ENCODE peak calls at places on chromosomes 5 and 9, in four cellular contexts. J is activated B cell treated with CpG ODN at 0.5 μM for 24 hours, V is mesendoderm, E is Panc1. G is an unnamed sample.

GRCh38 chr5:166581827-166582226 is 1709.6 kb upstream of the WWC1 start:
- DNase-seq in J (no peak), V (no peak), E (no peak), G (no peak)

GRCh38 chr5:1299961-1300360 is 5.1 kb upstream of the TERT start:
- DNase-seq in J (peak; percentile 10), V (no peak), E (no peak), G (no peak)

GRCh38 chr5:140502834-140503233 is 44.6 kb upstream of the EIF4EBP3 start:
- DNase-seq in J (no peak), V (no peak), E (no peak), G (no peak)

GRCh38 chr9:31166516-31166915 is 1217.9 kb upstream of the ACO1 start:
- DNase-seq in J (no peak), V (no peak), E (no peak), G (no peak)

GRCh38 chr9:93134740-93135444 is 841 bp upstream of the NINJ1 start:
- DNase-seq in J (no peak), V (no peak), E (no peak), G (no peak)

GRCh38 chr5:108602830-108603229 is 144.9 kb upstream of the FER start:
- DNase-seq in J (no peak), V (no peak), E (no peak), G (no peak)

GRCh38 chr5:154276932-154277331 is 86.4 kb downstream of the GALNT10 start:
- DNase-seq in J (no peak), V (no peak), E (no peak), G (no peak)

GRCh38 chr9:136740971-136741884 is 1.5 kb downstream of the LCN10 start:
- DNase-seq in J (no peak), V (no peak), E (no peak), G (no peak)

GRCh38 chr9:133944746-133945135 is 47.4 kb downstream of the VAV2 start:
- DNase-seq in J (no peak), V (no peak), E (no peak), G (no peak)

GRCh38 chr5:179244051-179244450 is 101.2 kb downstream of the ADAMTS2 start:
- DNase-seq in J (no peak), V (no peak), E (no peak), G (no peak)

GRCh38 chr9:136133191-136133958 is 14.7 kb upstream of the TMEM250 start:
- DNase-seq in J (peak; percentile 45), V (peak; percentile 58), E (no peak), G (no peak)

GRCh38 chr5:168833383-168833782 is 254.2 kb upstream of the PANK3 start:
- DNase-seq in J (no peak), V (no peak), E (no peak), G (no peak)

GRCh38 chr9:4490705-4491620 is 695 bp downstream of the SLC1A1 start:
- DNase-seq in J (no peak), V (peak; percentile 54), E (no peak), G (no peak)

GRCh38 chr9:72401396-72401795 is 36.4 kb upstream of the ZFAND5 start:
- DNase-seq in J (no peak), V (no peak), E (no peak), G (no peak)

GRCh38 chr9:107351382-107352045 is 68.4 kb downstream of the RAD23B start:
- DNase-seq in J (no peak), V (peak; percentile 30), E (no peak), G (no peak)

GRCh38 chr5:26192496-26192895 is 845.9 kb downstream of the CDH9 start:
- DNase-seq in J (no peak), V (no peak), E (peak; percentile 32), G (no peak)

GRCh38 chr9:121674952-121675351 is 23.5 kb downstream of the DAB2IP start:
- DNase-seq in J (no peak), V (peak; percentile 91), E (no peak), G (no peak)

GRCh38 chr5:41794478-41794877 is 75.7 kb downstream of the OXCT1 start:
- DNase-seq in J (no peak), V (peak; percentile 53), E (no peak), G (no peak)

GRCh38 chr9:119298076-119298853 is 71.0 kb downstream of the BRINP1 start:
- DNase-seq in J (no peak), V (peak; percentile 45), E (no peak), G (no peak)

GRCh38 chr5:16471387-16471786 is 5.8 kb upstream of the ZNF622 start:
- DNase-seq in J (no peak), V (no peak), E (no peak), G (no peak)

GRCh38 chr9:70962761-70963445 is 158.5 kb downstream of the TRPM3 start:
- DNase-seq in J (no peak), V (no peak), E (no peak), G (no peak)

GRCh38 chr5:150599917-150600511 is 40.4 kb upstream of the SYNPO start:
- DNase-seq in J (no peak), V (no peak), E (no peak), G (peak; percentile 85)

GRCh38 chr5:39721394-39721793 is 296.6 kb upstream of the DAB2 start:
- DNase-seq in J (no peak), V (no peak), E (no peak), G (no peak)

GRCh38 chr5:113654828-113655227 is 141.3 kb downstream of the YTHDC2 start:
- DNase-seq in J (no peak), V (no peak), E (no peak), G (no peak)

GRCh38 chr9:135253305-135254004 is 166.0 kb downstream of the OLFM1 start:
- DNase-seq in J (no peak), V (peak; percentile 80), E (no peak), G (no peak)

GRCh38 chr5:152683205-152683604 is 278.1 kb upstream of the NMUR2 start:
- DNase-seq in J (no peak), V (no peak), E (no peak), G (no peak)

GRCh38 chr5:172455511-172456061 is 1.3 kb upstream of the SH3PXD2B start:
- DNase-seq in J (no peak), V (peak; percentile 94), E (no peak), G (no peak)

G was measured in 8988T.